ENCODE peak calls at places on chromosomes 2 and 18, in four cellular contexts. J, H, T and P are unnamed samples.

GRCh38 chr2:60353406-60353800 is 200.1 kb downstream of the BCL11A start:
- DNase-seq in H (no peak), T (no peak), J (peak; percentile 37), P (no peak)

GRCh38 chr2:71155846-71156245 is 25.4 kb downstream of the MPHOSPH10 start:
- DNase-seq in H (no peak), T (no peak), J (no peak), P (no peak)

GRCh38 chr2:224523626-224524577 is 61.3 kb downstream of the CUL3 start:
- DNase-seq in T (no peak), J (no peak), H (no peak), P (no peak)

GRCh38 chr2:69619725-69620124 is 23.8 kb downstream of the AAK1 start:
- DNase-seq in J (no peak), T (no peak), H (no peak), P (no peak)

GRCh38 chr2:121285077-121285449 is at the start of gene TFCP2L1:
- DNase-seq in J (no peak), T (no peak), H (no peak), P (peak; percentile 33)

GRCh38 chr2:19933351-19933981 is 31.7 kb upstream of the TTC32 start:
- DNase-seq in T (no peak), J (no peak), H (peak; percentile 49), P (peak; percentile 53)

GRCh38 chr2:128604045-128604444 is 285.4 kb upstream of the HS6ST1 start:
- DNase-seq in J (no peak), T (peak; percentile 36), H (no peak), P (no peak)

GRCh38 chr2:60553496-60553991 is at the start of gene BCL11A:
- DNase-seq in H (peak; percentile 86), T (no peak), J (peak; percentile 79), P (peak; percentile 56)

GRCh38 chr18:60554961-60555360 is 182.4 kb upstream of the MC4R start:
- DNase-seq in H (no peak), J (no peak), T (no peak), P (no peak)

GRCh38 chr18:73479472-73479871 is 611.7 kb upstream of the NETO1 start:
- DNase-seq in J (no peak), H (peak; percentile 26), T (no peak), P (peak; percentile 59)

GRCh38 chr2:8684885-8685696 is 3.2 kb downstream of the ID2 start:
- DNase-seq in H (no peak), T (peak; percentile 87), J (peak; percentile 29), P (peak; percentile 58)

GRCh38 chr2:95271381-95271971 is 2.8 kb upstream of the PROM2 start:
- DNase-seq in H (no peak), J (no peak), T (peak; percentile 53), P (no peak)

GRCh38 chr2:85189606-85190270 is 56.5 kb downstream of the TCF7L1 start:
- DNase-seq in T (no peak), J (no peak), H (no peak), P (no peak)

GRCh38 chr2:85905187-85905666 is 16.4 kb upstream of the ST3GAL5 start:
- DNase-seq in J (no peak), H (peak; percentile 93), T (no peak), P (no peak)

GRCh38 chr2:121283670-121284245 is 1.2 kb downstream of the TFCP2L1 start:
- DNase-seq in T (no peak), H (no peak), J (no peak), P (no peak)

GRCh38 chr2:40439473-40439872 is 12.4 kb downstream of the SLC8A1 start:
- DNase-seq in H (no peak), T (no peak), J (no peak), P (no peak)

GRCh38 chr2:230614913-230615332 is 97.7 kb upstream of the CAB39 start:
- DNase-seq in J (peak; percentile 93), H (no peak), T (no peak), P (no peak)

GRCh38 chr2:65032016-65032975 is 23.9 kb upstream of the CEP68 start:
- DNase-seq in H (no peak), J (no peak), T (no peak), P (no peak)
- H3K4me3 ChIP-seq in H (no peak overlapping the region), J (no peak overlapping the region), T (peak overlapping the region; percentile 10), P (no peak overlapping the region)

GRCh38 chr2:98347298-98348065 is 1.2 kb downstream of the CNGA3 start:
- DNase-seq in J (no peak), H (no peak), T (no peak), P (no peak)

GRCh38 chr2:98343371-98343770 is 2.9 kb upstream of the CNGA3 start:
- DNase-seq in J (no peak), H (no peak), T (no peak), P (no peak)

GRCh38 chr2:98348066-98348561 is 1.9 kb downstream of the CNGA3 start:
- DNase-seq in H (no peak), J (no peak), T (no peak), P (no peak)

GRCh38 chr2:98350411-98350810 is 4.2 kb downstream of the CNGA3 start:
- DNase-seq in T (no peak), H (no peak), J (no peak), P (peak; percentile 40)

DNA sequence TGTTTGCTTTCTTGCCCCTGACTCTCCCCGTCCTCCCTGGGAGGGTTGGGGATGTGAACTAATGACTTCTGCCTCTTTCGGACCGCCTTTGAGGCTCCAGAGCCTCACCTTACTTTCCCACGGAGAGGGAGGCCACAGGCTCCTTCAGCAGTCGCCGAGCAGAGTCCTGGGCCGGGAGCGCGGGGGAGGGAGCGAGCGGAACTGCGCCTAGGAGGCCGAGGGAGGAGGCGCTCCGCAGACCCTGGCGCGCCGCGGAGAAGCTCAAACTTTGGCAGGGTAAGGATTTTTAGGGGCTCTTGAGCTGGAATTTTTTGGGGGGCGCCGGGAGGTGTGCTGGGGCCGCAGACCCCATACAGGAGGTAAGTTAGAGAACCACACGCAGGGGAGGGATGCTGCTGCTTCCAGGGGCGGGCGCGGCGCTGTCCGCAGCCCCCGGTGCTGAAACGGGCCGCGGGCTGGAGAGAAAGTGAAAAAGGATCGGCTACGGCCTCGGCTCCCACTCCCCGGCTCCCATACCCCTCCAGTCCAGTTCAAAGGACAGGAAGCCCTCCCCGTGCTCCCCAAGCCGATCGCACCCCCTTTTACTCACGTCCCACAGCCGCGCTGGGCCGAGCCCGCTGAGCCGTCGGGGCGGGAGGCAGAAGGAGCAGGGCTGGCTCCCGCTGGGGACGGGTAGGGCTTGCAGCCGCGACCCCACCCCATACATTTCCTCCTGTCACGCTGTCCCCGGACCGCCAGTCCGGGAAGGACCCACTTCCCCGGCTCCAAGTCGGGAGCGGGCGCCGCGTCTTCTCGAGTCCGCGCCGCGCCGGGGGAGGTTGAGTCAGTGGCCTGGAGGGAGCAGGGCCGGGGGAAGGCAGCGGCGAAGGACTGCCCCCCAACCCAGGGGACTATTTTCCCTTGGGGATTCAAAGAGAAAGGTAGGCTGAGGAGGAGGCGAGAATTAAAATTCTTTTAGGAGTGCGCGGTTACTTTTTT is at the start of gene CNGA3:
- DNase-seq in J (no peak), H (no peak), T (no peak), P (no peak)
- TF ChIP-seq CTCF in J (no peak), H (no peak), T (no peak), P (no peak)

GRCh38 chr18:77132369-77133050 is at the start of gene MBP:
- DNase-seq in T (peak; percentile 77), H (no peak), J (peak; percentile 90), P (peak; percentile 35)
- H3K4me3 ChIP-seq in T (peak within 1 kb of the TSS; percentile 85), H (peak within 1 kb of the TSS; percentile 62), J (peak within 1 kb of the TSS; percentile 97), P (peak within 1 kb of the TSS; percentile 42)

GRCh38 chr18:32259553-32259952 is 69.7 kb downstream of the MEP1B start:
- DNase-seq in J (no peak), H (no peak), T (no peak), P (no peak)

GRCh38 chr18:32262092-32262491 is 72.3 kb downstream of the MEP1B start:
- DNase-seq in T (no peak), J (no peak), H (no peak), P (no peak)

GRCh38 chr18:32258148-32258547 is 68.3 kb downstream of the MEP1B start:
- DNase-seq in J (no peak), H (no peak), T (no peak), P (no peak)

GRCh38 chr18:32258558-32259204 is 68.8 kb downstream of the MEP1B start:
- DNase-seq in J (no peak), H (no peak), T (no peak), P (no peak)

DNA sequence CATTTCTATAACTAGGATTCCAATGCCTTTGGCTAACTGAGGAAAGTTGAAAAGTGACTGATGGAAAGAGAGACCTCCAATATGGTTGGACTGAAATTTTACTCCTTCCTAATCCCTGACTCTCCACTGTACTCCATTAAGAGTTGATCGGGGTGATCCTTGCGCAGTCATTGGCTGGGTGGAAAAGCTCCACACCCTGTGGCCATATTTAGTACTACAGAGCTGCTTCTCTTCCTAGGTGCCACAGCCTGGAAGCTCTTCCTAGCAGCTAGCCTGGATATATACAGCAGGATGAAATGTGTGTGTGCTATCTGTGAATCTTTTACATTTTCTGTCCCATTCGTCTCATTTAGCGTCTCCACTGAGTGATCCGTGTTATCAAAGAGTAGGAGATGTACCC is 71.2 kb downstream of the MEP1B start:
- DNase-seq in J (no peak), H (no peak), T (no peak), P (no peak)
- TF ChIP-seq CTCF in J (peak; percentile 23), H (no peak), T (no peak), P (no peak)

DNA sequence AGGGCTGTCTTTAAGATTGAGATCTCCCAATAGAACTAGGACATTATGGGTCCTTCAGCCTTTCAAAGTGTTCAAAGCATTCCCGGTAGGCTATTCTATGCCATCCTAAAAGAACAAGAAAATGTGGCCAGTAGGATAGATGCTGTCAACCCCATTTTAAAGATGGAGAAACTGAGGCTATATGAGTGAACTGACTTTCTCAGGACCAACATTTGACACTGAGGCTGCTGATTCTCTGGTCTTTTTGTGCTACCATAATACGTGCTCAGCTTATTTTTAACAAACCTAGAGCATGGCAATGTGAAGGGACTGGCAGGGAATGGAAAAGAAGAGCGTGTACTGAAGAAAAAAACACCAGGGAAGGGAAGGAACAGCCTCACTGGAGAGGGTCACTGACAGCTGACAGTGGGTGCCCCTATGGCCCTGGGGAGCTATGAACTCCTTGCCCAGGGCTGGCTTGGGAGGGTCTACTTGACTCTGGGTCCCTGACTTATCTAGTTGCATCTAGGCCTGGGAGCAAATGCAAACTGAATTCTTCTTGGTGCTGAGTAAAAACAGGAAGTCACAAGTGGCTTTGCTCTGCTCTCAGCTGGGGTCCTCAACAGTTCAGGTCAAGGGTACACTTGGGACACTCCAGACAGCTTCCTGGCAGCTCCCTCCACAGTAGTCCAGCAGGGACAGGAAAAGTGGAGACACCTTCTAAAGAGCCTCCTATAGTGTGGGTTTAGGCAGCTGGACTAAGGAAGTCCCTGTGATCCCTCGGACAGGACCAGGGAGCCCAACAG is 2.3 kb downstream of the CYRIA start:
- DNase-seq in H (no peak), T (peak; percentile 41), J (no peak), P (no peak)
- H3K4me3 ChIP-seq in H (peak overlapping the region; percentile 78), T (peak overlapping the region; percentile 79), J (peak overlapping the region; percentile 54), P (no peak overlapping the region)